ENCODE peak calls at places on chromosome 5, in five cellular contexts. One of them, this sample, is unnamed.

GRCh38 chr5:80978772-80979317 is 18.7 kb downstream of the RASGRF2 start:
- DNase-seq in fibroblast of mammary gland: no peak
- DNase-seq in transverse colon: no peak
- DNase-seq in fibroblast of lung: no peak
- DNase-seq in stomach: no peak
- DNase-seq in this sample: no peak

GRCh38 chr5:82644229-82644628 is 366.1 kb upstream of the RPS23 start:
- DNase-seq in fibroblast of lung: no peak
- DNase-seq in stomach: no peak
- DNase-seq in transverse colon: no peak
- DNase-seq in fibroblast of mammary gland: no peak
- DNase-seq in this sample: no peak

GRCh38 chr5:154166901-154167791 is 23.4 kb upstream of the GALNT10 start:
- DNase-seq in fibroblast of mammary gland: no peak
- DNase-seq in fibroblast of lung: no peak
- DNase-seq in stomach: no peak
- DNase-seq in transverse colon: no peak
- DNase-seq in this sample: no peak

GRCh38 chr5:111502976-111503375 is 9.4 kb downstream of the STARD4 start:
- DNase-seq in transverse colon: no peak
- DNase-seq in fibroblast of lung: peak; percentile 60
- DNase-seq in stomach: no peak
- DNase-seq in fibroblast of mammary gland: peak; percentile 45
- DNase-seq in this sample: no peak

GRCh38 chr5:149037819-149038218 is 25.0 kb downstream of the SH3TC2 start:
- DNase-seq in transverse colon: no peak
- DNase-seq in fibroblast of lung: no peak
- DNase-seq in stomach: no peak
- DNase-seq in fibroblast of mammary gland: no peak
- DNase-seq in this sample: no peak

GRCh38 chr5:159103086-159103485 is 3.4 kb upstream of the EBF1 start:
- DNase-seq in fibroblast of mammary gland: no peak
- DNase-seq in fibroblast of lung: no peak
- DNase-seq in transverse colon: no peak
- DNase-seq in stomach: no peak
- DNase-seq in this sample: no peak

GRCh38 chr5:74182603-74183002 is 457.9 kb downstream of the ENC1 start:
- DNase-seq in stomach: no peak
- DNase-seq in fibroblast of lung: no peak
- DNase-seq in transverse colon: no peak
- DNase-seq in fibroblast of mammary gland: no peak
- DNase-seq in this sample: no peak

GRCh38 chr5:157204765-157205164 is 24.1 kb downstream of the ITK start:
- DNase-seq in fibroblast of mammary gland: no peak
- DNase-seq in stomach: no peak
- DNase-seq in transverse colon: no peak
- DNase-seq in fibroblast of lung: no peak
- DNase-seq in this sample: no peak

GRCh38 chr5:156322666-156323065 is 4.3 kb upstream of the SGCD start:
- DNase-seq in fibroblast of lung: no peak
- DNase-seq in transverse colon: no peak
- DNase-seq in stomach: no peak
- DNase-seq in fibroblast of mammary gland: peak; percentile 30
- DNase-seq in this sample: no peak

GRCh38 chr5:4230905-4231561 is 635.4 kb downstream of the IRX1 start:
- DNase-seq in transverse colon: no peak
- DNase-seq in fibroblast of lung: no peak
- DNase-seq in stomach: no peak
- DNase-seq in fibroblast of mammary gland: no peak
- DNase-seq in this sample: no peak

GRCh38 chr5:143448518-143448917 is 45.0 kb upstream of the NR3C1 start:
- DNase-seq in transverse colon: no peak
- DNase-seq in stomach: no peak
- DNase-seq in fibroblast of lung: no peak
- DNase-seq in fibroblast of mammary gland: no peak
- DNase-seq in this sample: no peak
- TF ChIP-seq CTCF in transverse colon: no peak
- TF ChIP-seq CTCF in stomach: no peak
- TF ChIP-seq CTCF in fibroblast of lung: no peak
- TF ChIP-seq CTCF in fibroblast of mammary gland: no peak
- TF ChIP-seq CTCF in this sample: no peak

DNA sequence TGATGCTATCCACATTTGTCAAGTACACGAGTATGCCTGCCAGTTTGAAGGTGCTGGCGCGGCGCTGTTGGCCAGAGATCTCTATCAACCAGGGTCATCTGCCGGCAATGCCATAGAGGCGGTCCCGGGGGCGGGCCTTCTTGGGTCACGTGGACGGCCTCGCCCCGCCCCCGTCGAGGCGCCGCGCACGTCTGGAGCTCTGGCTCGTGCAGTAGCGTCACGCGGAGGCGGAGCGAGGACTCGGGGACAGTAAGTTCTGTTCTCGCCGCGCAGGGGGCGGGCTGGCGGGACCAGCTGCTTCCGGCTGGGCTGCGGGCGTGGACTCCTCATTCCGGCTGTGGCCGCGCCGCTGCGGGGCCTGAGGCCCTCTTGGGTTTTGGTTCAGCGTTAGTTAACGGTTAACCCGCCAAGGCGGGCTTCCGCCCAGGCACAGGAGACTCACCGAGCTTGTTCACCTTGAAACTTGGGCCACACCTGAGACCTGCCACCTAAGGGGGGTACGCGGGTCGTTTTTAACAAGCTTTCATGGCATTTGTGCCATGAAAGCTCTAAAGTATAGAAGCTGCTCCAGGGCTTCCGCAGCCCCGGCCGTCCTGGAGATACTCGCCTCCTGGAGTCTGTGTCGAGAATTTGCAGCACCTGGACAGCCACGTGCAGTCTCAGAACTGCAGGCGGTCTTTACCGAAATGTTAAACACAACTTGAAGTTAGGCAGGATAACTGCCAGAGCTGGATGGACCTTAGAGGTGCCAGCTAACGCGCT is at the start of gene RFESD:
- DNase-seq in transverse colon: peak; percentile 100
- DNase-seq in fibroblast of lung: peak; percentile 95
- DNase-seq in stomach: peak; percentile 100
- DNase-seq in fibroblast of mammary gland: peak; percentile 96
- DNase-seq in this sample: peak; percentile 98
- TF ChIP-seq CTCF in transverse colon: no peak
- TF ChIP-seq CTCF in fibroblast of lung: no peak
- TF ChIP-seq CTCF in stomach: no peak
- TF ChIP-seq CTCF in fibroblast of mammary gland: no peak
- TF ChIP-seq CTCF in this sample: no peak

GRCh38 chr5:92308679-92309078 is 925.6 kb upstream of the ARRDC3 start:
- DNase-seq in transverse colon: no peak
- DNase-seq in fibroblast of lung: no peak
- DNase-seq in stomach: no peak
- DNase-seq in fibroblast of mammary gland: peak; percentile 7
- DNase-seq in this sample: no peak

GRCh38 chr5:92313385-92313784 is 930.3 kb upstream of the ARRDC3 start:
- DNase-seq in fibroblast of lung: no peak
- DNase-seq in stomach: no peak
- DNase-seq in transverse colon: no peak
- DNase-seq in fibroblast of mammary gland: no peak
- DNase-seq in this sample: no peak

DNA sequence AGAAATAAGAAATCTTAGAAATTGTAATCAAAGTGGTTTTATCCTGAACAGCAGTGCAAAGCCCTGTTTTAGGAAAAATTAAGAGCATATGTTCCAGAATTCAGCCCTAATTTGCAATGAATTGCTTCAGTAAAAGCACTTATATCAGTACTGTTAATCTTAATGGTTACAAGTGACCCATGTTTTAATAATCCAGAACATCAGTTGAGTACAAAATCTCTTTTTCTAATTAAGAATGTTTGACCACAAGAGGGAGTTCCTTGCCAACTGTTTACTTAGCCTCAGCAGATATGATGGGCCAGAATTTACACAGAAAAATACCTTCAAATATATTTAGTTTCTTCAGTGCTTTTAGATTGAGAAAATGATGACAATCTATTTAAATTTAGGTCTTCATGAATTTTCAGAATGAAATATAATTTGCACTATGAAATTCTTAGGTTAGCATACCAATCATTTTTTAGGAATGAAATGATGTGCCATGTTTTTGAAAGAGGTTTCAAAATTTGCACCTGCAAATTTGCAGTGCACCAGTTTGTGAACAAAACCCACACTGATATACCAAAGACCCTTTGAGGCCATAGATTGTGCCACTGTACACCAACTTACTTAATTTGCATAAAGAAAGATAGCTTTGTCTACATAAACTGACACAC is 926.3 kb upstream of the ARRDC3 start:
- DNase-seq in transverse colon: no peak
- DNase-seq in fibroblast of lung: peak; percentile 49
- DNase-seq in stomach: no peak
- DNase-seq in fibroblast of mammary gland: peak; percentile 67
- DNase-seq in this sample: no peak
- TF ChIP-seq CTCF in transverse colon: peak; percentile 14
- TF ChIP-seq CTCF in fibroblast of lung: peak; percentile 42
- TF ChIP-seq CTCF in stomach: no peak
- TF ChIP-seq CTCF in fibroblast of mammary gland: peak; percentile 50
- TF ChIP-seq CTCF in this sample: no peak

GRCh38 chr5:176362098-176362442 is 506 bp upstream of the KIAA1191 start:
- DNase-seq in fibroblast of mammary gland: no peak
- DNase-seq in fibroblast of lung: no peak
- DNase-seq in stomach: no peak
- DNase-seq in transverse colon: no peak
- DNase-seq in this sample: no peak

GRCh38 chr5:176359658-176360057 is 1.9 kb downstream of the KIAA1191 start:
- DNase-seq in transverse colon: no peak
- DNase-seq in fibroblast of lung: peak; percentile 15
- DNase-seq in fibroblast of mammary gland: peak; percentile 62
- DNase-seq in stomach: no peak
- DNase-seq in this sample: no peak

GRCh38 chr5:176361437-176362097 is at the start of gene KIAA1191:
- DNase-seq in stomach: peak; percentile 94
- DNase-seq in fibroblast of lung: peak; percentile 91
- DNase-seq in transverse colon: peak; percentile 96
- DNase-seq in fibroblast of mammary gland: peak; percentile 86
- DNase-seq in this sample: peak; percentile 76

GRCh38 chr5:176364765-176365662 is at the start of gene ARL10:
- DNase-seq in stomach: no peak
- DNase-seq in fibroblast of lung: peak; percentile 53
- DNase-seq in transverse colon: peak; percentile 41
- DNase-seq in fibroblast of mammary gland: peak; percentile 20
- DNase-seq in this sample: no peak

DNA sequence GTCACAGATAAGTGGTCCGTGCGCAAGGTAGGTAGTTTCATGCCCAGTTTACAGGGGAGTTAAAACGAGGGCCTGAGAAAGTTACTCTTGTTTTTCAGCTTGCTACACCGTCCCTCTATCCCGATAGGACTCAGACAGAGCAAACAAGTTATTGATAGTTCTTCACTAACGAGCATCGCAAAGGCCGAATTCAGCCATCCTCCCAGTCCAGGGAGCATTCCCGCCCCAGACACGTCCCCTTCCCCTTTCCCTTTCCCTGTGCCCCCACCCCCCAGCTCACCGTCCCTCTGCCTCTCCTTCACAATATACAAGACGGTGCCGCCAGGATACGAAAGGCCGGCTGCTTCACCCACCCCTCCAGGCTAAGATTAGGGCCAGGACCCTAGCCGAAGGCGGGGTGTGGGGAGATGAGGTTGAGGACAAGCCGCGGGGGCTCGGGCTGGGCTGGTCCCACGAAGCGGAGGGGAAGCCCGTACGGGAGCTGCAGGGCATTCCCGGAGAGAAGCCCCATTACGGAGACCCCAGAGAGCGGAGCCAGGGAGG is 599 bp downstream of the KIAA1191 start:
- DNase-seq in fibroblast of mammary gland: peak; percentile 15
- DNase-seq in fibroblast of lung: peak; percentile 7
- DNase-seq in stomach: no peak
- DNase-seq in transverse colon: peak; percentile 26
- DNase-seq in this sample: no peak
- TF ChIP-seq CTCF in fibroblast of mammary gland: no peak
- TF ChIP-seq CTCF in fibroblast of lung: no peak
- TF ChIP-seq CTCF in stomach: no peak
- TF ChIP-seq CTCF in transverse colon: no peak
- TF ChIP-seq CTCF in this sample: no peak

GRCh38 chr5:58499231-58499630 is 8.0 kb downstream of the GAPT start:
- DNase-seq in stomach: no peak
- DNase-seq in transverse colon: no peak
- DNase-seq in fibroblast of lung: no peak
- DNase-seq in fibroblast of mammary gland: no peak
- DNase-seq in this sample: no peak

GRCh38 chr5:58499951-58500350 is 8.7 kb downstream of the GAPT start:
- DNase-seq in fibroblast of mammary gland: no peak
- DNase-seq in transverse colon: no peak
- DNase-seq in stomach: peak; percentile 36
- DNase-seq in fibroblast of lung: no peak
- DNase-seq in this sample: no peak

GRCh38 chr5:58493136-58493535 is 1.9 kb downstream of the GAPT start:
- DNase-seq in fibroblast of mammary gland: no peak
- DNase-seq in stomach: no peak
- DNase-seq in fibroblast of lung: no peak
- DNase-seq in transverse colon: no peak
- DNase-seq in this sample: no peak

GRCh38 chr5:58497956-58498942 is 7.0 kb downstream of the GAPT start:
- DNase-seq in transverse colon: peak; percentile 29
- DNase-seq in fibroblast of mammary gland: peak; percentile 51
- DNase-seq in fibroblast of lung: peak; percentile 27
- DNase-seq in stomach: peak; percentile 45
- DNase-seq in this sample: no peak

DNA sequence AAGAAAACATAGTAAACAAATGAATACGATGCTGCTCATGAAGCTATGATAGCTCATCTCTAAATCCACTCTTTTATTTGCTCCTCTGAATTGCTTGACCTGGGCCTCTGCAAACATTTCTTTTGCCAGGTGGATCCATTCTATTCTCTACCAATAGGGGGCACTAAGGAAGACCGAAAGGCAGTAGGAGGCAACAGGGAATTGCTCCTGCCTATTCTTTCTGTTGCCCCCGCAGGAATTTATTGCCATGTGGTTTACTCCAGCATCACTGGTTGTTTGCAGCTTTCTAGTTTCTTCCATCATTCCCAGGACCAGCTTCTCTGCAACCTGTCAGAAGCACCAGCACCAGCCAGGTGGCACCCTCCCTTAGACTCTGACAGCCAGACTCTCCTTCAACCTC is 5.3 kb downstream of the GAPT start:
- DNase-seq in fibroblast of mammary gland: no peak
- DNase-seq in fibroblast of lung: no peak
- DNase-seq in transverse colon: no peak
- DNase-seq in stomach: no peak
- DNase-seq in this sample: no peak
- TF ChIP-seq CTCF in fibroblast of mammary gland: peak; percentile 33
- TF ChIP-seq CTCF in fibroblast of lung: peak; percentile 16
- TF ChIP-seq CTCF in transverse colon: no peak
- TF ChIP-seq CTCF in stomach: no peak
- TF ChIP-seq CTCF in this sample: no peak

This sample was measured in natural killer cell.